ENCODE peak calls at places on chromosomes 5 and 9, in seven cellular contexts. F, D, J, W, G, Q and M are unnamed samples.

GRCh38 chr9:37295796-37296195 is 126.7 kb upstream of the GRHPR start:
- DNase-seq in F (no peak), D (no peak), J (no peak), W (no peak), G (no peak), Q (no peak), M (no peak)

GRCh38 chr9:137611623-137612609 is 6.4 kb downstream of the ARRDC1 start:
- DNase-seq in F (no peak), D (no peak), J (no peak), W (peak), G (no peak), Q (no peak), M (no peak)

GRCh38 chr9:133959966-133960567 is 32.1 kb downstream of the VAV2 start:
- DNase-seq in F (no peak), D (no peak), J (no peak), W (no peak), G (no peak), Q (no peak), M (no peak)

GRCh38 chr5:173665326-173665725 is 48.9 kb upstream of the BOD1 start:
- DNase-seq in F (no peak), D (no peak), J (no peak), W (no peak), G (no peak), Q (no peak), M (no peak)

GRCh38 chr5:68027519-68027918 is 188.0 kb upstream of the PIK3R1 start:
- DNase-seq in F (no peak), D (peak), J (no peak), W (no peak), G (no peak), Q (no peak), M (peak)

GRCh38 chr5:59560553-59560952 is 333.0 kb downstream of the PDE4D start:
- DNase-seq in F (no peak), D (no peak), J (no peak), W (no peak), G (no peak), Q (no peak), M (no peak)

GRCh38 chr5:142020122-142020659 is 7.4 kb upstream of the GNPDA1 start:
- DNase-seq in F (no peak), D (no peak), J (no peak), W (no peak), G (no peak), Q (no peak), M (no peak)

GRCh38 chr9:28808042-28808441 is 1234.8 kb upstream of the C9orf72 start:
- DNase-seq in F (no peak), D (no peak), J (no peak), W (no peak), G (no peak), Q (no peak), M (no peak)

GRCh38 chr9:8674550-8674949 is 875.0 kb upstream of the DMAC1 start:
- DNase-seq in F (no peak), D (no peak), J (no peak), W (no peak), G (no peak), Q (no peak), M (no peak)

GRCh38 chr5:69285448-69286116 is 47.0 kb downstream of the CCDC125 start:
- DNase-seq in F (no peak), D (no peak), J (no peak), W (no peak), G (no peak), Q (no peak), M (no peak)

GRCh38 chr5:122701640-122702523 is 73.0 kb upstream of the SNX2 start:
- DNase-seq in F (peak), D (no peak), J (no peak), W (peak), G (no peak), Q (no peak), M (no peak)

GRCh38 chr9:127128341-127129072 is 6.1 kb upstream of the ANGPTL2 start:
- DNase-seq in F (no peak), D (no peak), J (no peak), W (no peak), G (no peak), Q (no peak), M (no peak)

GRCh38 chr9:127165096-127165495 is 42.7 kb upstream of the ANGPTL2 start:
- DNase-seq in F (no peak), D (no peak), J (no peak), W (no peak), G (no peak), Q (no peak), M (no peak)

GRCh38 chr9:134525841-134526797 is 115.5 kb upstream of the COL5A1 start:
- DNase-seq in F (no peak), D (no peak), J (no peak), W (no peak), G (no peak), Q (no peak), M (no peak)

GRCh38 chr9:134785325-134786108 is 95.1 kb upstream of the FCN2 start:
- DNase-seq in F (no peak), D (no peak), J (no peak), W (no peak), G (no peak), Q (no peak), M (no peak)

GRCh38 chr5:76457685-76458491 is 54.8 kb downstream of the IQGAP2 start:
- DNase-seq in F (no peak), D (no peak), J (no peak), W (no peak), G (no peak), Q (no peak), M (no peak)

GRCh38 chr5:60010328-60010727 is 116.8 kb upstream of the PDE4D start:
- DNase-seq in F (no peak), D (no peak), J (no peak), W (no peak), G (no peak), Q (no peak), M (no peak)

GRCh38 chr9:133632806-133633680 is 3.1 kb upstream of the DBH start:
- DNase-seq in F (no peak), D (no peak), J (no peak), W (no peak), G (no peak), Q (no peak), M (no peak)

GRCh38 chr5:78747703-78748359 is 99.3 kb upstream of the LHFPL2 start:
- DNase-seq in F (no peak), D (peak), J (no peak), W (no peak), G (no peak), Q (no peak), M (peak)

GRCh38 chr5:64767959-64768357 is 533 bp downstream of the SREK1IP1 start:
- DNase-seq in F (no peak), D (no peak), J (peak), W (peak), G (no peak), Q (peak), M (no peak)

GRCh38 chr5:92332039-92332438 is 948.9 kb upstream of the ARRDC3 start:
- DNase-seq in F (no peak), D (no peak), J (no peak), W (no peak), G (no peak), Q (no peak), M (no peak)

GRCh38 chr5:66828046-66828550 is 231.9 kb downstream of the MAST4 start:
- DNase-seq in F (no peak), D (no peak), J (no peak), W (peak), G (no peak), Q (peak), M (no peak)

GRCh38 chr9:119611564-119611963 is 242.3 kb upstream of the BRINP1 start:
- DNase-seq in F (no peak), D (no peak), J (no peak), W (no peak), G (no peak), Q (no peak), M (no peak)

GRCh38 chr9:129442791-129443511 is 177.9 kb downstream of the C9orf50 start:
- DNase-seq in F (no peak), D (no peak), J (no peak), W (no peak), G (no peak), Q (no peak), M (no peak)

GRCh38 chr5:7805379-7805778 is 45.6 kb downstream of the CFAP90 start:
- DNase-seq in F (no peak), D (no peak), J (no peak), W (peak), G (no peak), Q (no peak), M (no peak)
- TF ChIP-seq CTCF in F (no peak), D (peak), J (peak), W (no peak), G (no peak), Q (peak), M (peak)

DNA sequence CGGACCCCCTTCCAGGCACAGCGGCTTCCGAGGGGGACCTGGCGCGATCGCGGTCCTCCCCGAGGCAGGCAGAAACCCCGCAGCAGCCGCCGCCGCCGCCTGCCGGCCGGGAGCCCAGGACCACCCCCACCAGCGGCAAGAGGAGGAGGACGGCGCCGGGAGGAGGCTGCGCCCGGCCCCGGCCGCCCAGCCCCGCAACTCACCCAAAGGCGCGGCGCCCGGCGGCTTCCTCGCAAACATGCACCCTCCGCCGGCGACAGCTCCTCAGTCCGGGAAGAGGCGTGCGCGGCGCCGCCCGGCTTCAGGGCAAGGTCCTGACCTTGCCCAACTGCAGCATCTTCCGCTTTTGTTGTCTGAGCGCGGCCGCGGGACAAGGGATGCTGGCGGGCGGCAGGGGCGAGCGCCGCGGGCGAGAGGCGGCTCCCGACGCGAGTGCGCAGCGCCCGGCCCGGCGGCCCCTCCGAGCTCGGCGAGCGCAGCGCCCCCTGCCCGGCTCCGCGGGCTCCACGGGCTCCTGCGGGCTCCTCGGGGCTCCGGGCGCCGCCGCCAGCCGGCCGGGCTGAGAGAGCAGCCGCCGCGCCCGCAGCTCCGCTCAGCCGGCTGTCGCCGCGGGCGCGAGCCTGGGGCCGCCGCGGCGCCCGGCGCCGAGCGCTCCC is 504 bp downstream of the CTNND2 start:
- DNase-seq in F (peak), D (no peak), J (peak), W (peak), G (peak), Q (peak), M (no peak)
- TF ChIP-seq CTCF in F (no peak), D (no peak), J (peak), W (no peak), G (no peak), Q (no peak), M (no peak)

DNA sequence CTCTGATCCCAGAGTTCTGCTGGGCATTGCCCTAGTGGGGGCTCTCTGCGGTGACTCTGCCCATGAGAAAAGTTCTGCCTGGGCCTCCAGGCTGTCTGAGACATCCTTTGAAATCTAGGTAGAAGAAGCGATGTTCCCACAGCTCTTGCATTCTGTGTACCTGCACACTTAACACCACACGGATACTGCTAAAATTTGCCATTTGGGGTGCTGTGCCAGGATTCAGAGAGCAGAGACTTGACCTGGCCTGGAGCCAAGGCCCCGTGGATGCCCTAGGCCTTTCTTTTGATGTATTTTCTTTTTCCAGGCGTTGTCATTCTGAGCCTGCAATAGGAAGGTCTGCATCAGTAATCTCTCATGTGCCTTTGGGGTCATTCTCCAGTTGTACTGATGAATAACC is 89.3 kb upstream of the IL12B start:
- DNase-seq in F (no peak), D (no peak), J (no peak), W (no peak), G (no peak), Q (no peak), M (no peak)
- TF ChIP-seq CTCF in F (no peak), D (no peak), J (no peak), W (no peak), G (no peak), Q (no peak), M (no peak)

DNA sequence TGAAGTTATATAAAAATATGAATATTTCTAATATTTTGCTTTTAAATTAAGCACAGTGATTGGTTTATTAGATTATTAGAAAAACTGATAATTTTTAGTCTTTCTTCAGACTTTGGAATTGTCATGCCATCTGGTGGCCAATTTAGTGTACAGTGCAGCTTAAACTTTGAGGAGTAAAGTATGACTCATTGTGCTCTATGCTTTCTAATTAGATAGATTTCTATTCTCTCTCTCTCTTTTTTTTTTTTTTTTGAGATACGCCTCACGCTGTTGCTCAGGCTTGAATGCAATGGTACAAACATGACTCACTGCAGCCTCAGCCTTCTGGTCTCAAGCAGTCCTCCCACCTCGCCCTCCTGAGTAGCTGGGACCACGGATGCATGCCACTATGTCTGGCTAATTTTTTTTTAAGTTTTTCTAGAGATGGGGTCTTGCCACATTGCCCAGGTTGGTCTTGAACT is 42.1 kb upstream of the GPR21 start:
- DNase-seq in F (peak), D (peak), J (no peak), W (peak), G (peak), Q (no peak), M (peak)
- TF ChIP-seq CTCF in F (peak), D (peak), J (peak), W (peak), G (peak), Q (peak), M (peak)

GRCh38 chr9:73565833-73566465 is 414.3 kb downstream of the ANXA1 start:
- DNase-seq in F (no peak), D (no peak), J (no peak), W (peak), G (peak), Q (peak), M (no peak)
- TF ChIP-seq CTCF in F (no peak), D (peak), J (peak), W (no peak), G (peak), Q (peak), M (no peak)

GRCh38 chr5:33254581-33254980 is 186.2 kb upstream of the TARS1 start:
- DNase-seq in F (no peak), D (no peak), J (no peak), W (no peak), G (no peak), Q (no peak), M (no peak)

GRCh38 chr5:33260098-33260497 is 180.7 kb upstream of the TARS1 start:
- DNase-seq in F (no peak), D (no peak), J (no peak), W (no peak), G (no peak), Q (no peak), M (no peak)

GRCh38 chr5:33261305-33261704 is 179.5 kb upstream of the TARS1 start:
- DNase-seq in F (no peak), D (no peak), J (no peak), W (no peak), G (no peak), Q (no peak), M (peak)

GRCh38 chr5:33258553-33258952 is 182.2 kb upstream of the TARS1 start:
- DNase-seq in F (no peak), D (no peak), J (no peak), W (no peak), G (no peak), Q (no peak), M (no peak)

GRCh38 chr5:33257807-33258491 is 182.8 kb upstream of the TARS1 start:
- DNase-seq in F (no peak), D (peak), J (no peak), W (no peak), G (no peak), Q (no peak), M (peak)
- TF ChIP-seq CTCF in F (no peak), D (peak), J (no peak), W (no peak), G (no peak), Q (no peak), M (no peak)

DNA sequence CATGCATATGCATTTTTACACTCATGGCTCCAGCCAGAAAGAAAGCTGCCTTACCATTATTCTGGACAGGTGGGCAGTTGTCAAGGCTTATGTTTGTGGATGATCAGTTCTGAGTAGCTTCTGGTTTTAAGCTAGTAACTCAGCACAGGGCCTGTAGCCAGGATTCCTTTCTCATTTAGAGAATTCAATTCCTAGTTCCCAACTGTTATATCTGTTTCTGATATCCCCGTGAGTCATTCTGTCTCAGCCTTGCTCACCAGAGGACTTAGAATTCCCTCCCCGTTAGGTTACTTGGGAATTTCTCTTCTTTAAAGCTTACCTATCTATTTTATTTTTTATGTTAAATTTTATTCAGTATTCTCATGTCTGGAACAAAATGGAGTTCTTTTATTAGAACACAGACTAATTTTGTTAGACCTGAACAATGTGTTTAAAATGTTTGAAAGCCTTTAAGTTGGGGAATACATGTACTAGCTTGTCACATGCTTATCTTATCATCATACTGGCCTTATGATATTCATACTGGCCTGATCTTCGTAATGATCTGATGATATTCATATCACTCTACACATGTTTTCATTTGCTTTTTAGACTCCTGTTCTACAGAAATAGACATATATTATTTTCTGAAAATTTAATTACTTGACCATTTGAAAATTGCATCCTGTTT is 47.1 kb downstream of the CAST start:
- DNase-seq in F (no peak), D (peak), J (no peak), W (no peak), G (no peak), Q (no peak), M (no peak)
- TF ChIP-seq CTCF in F (no peak), D (no peak), J (no peak), W (no peak), G (no peak), Q (no peak), M (no peak)

GRCh38 chr5:106121972-106122605 is 1548.6 kb downstream of the EFNA5 start:
- DNase-seq in F (no peak), D (no peak), J (peak), W (peak), G (no peak), Q (peak), M (no peak)
- TF ChIP-seq CTCF in F (peak), D (peak), J (peak), W (peak), G (no peak), Q (peak), M (peak)